ENCODE peak calls at places on chromosomes 7 and 10, in five cellular contexts. R is stimulated activated CD8-positive, alpha-beta memory T cell treated with anti-CD3 and anti-CD28 coated beads, Interleukin-15, amount 100 ng/mL, for 1 hour; Q is MM.1S; Y is AG09309; K is HT1080. Z is an unnamed sample.

GRCh38 chr7:25192043-25192442 is 36.2 kb downstream of the NPVF start:
- DNase-seq in K (no peak), Y (no peak), R (no peak), Q (no peak), Z (no peak)

GRCh38 chr10:17737021-17737965 is 14.7 kb upstream of the TMEM236 start:
- DNase-seq in Q (peak; percentile 55), Y (no peak), R (no peak), K (peak; percentile 43), Z (peak; percentile 69)

GRCh38 chr7:157047148-157047547 is 36.7 kb upstream of the MNX1 start:
- DNase-seq in Q (no peak), K (no peak), Y (no peak), R (no peak), Z (peak; percentile 65)

GRCh38 chr7:157612664-157613561 is 276.1 kb downstream of the DNAJB6 start:
- DNase-seq in K (no peak), Y (no peak), Q (no peak), R (peak; percentile 32), Z (no peak)

GRCh38 chr7:12162420-12163113 is 48.5 kb upstream of the TMEM106B start:
- DNase-seq in Q (no peak), Y (no peak), R (no peak), K (peak; percentile 70), Z (peak; percentile 87)

GRCh38 chr10:113899952-113900598 is 45.6 kb downstream of the NHLRC2 start:
- DNase-seq in K (no peak), Y (no peak), R (no peak), Q (no peak), Z (no peak)

GRCh38 chr10:91525939-91526712 is 106.7 kb downstream of the PPP1R3C start:
- DNase-seq in R (no peak), K (no peak), Q (no peak), Y (no peak), Z (no peak)

GRCh38 chr10:6044651-6045599 is 17.2 kb downstream of the IL2RA start:
- DNase-seq in Q (no peak), Y (no peak), R (no peak), K (no peak), Z (no peak)

GRCh38 chr10:77416327-77417135 is 221.1 kb downstream of the KCNMA1 start:
- DNase-seq in R (no peak), Q (no peak), K (peak; percentile 96), Y (peak; percentile 77), Z (peak; percentile 97)

GRCh38 chr10:43055217-43055616 is 21.7 kb upstream of the RET start:
- DNase-seq in Q (no peak), Y (no peak), R (no peak), K (no peak), Z (no peak)

GRCh38 chr7:142880886-142881505 is 4.5 kb downstream of the TRPV6 start:
- DNase-seq in Y (no peak), R (peak; percentile 6), K (peak; percentile 18), Q (peak; percentile 67), Z (peak; percentile 37)

GRCh38 chr7:155484483-155485399 is 26.8 kb downstream of the EN2 start:
- DNase-seq in K (no peak), Q (no peak), Y (no peak), R (no peak), Z (no peak)

GRCh38 chr10:91596821-91597396 is 36.0 kb downstream of the PPP1R3C start:
- DNase-seq in Q (no peak), K (peak; percentile 91), Y (no peak), R (no peak), Z (peak; percentile 69)

GRCh38 chr7:89837515-89837914 is 316.8 kb upstream of the STEAP1 start:
- DNase-seq in Q (no peak), R (no peak), Y (no peak), K (peak; percentile 81), Z (no peak)

Z was measured in ELR.